ENCODE peak calls at places on chromosomes 1 and 21, in ten cellular contexts. R is endothelial cell of umbilical vein, L is breast epithelium, N is HCT116, X is stomach, K is HepG2, U is spleen, T is transverse colon, P is HL-60, A is vagina. H is an unnamed sample.

GRCh38 chr1:36323636-36324321 is at the start of gene EVA1B:
- DNase-seq in R (peak; percentile 90), L (peak; percentile 79), N (no peak), X (peak; percentile 73), K (peak; percentile 88), U (peak; percentile 92), T (peak; percentile 79), P (peak; percentile 66), A (no peak), H (peak; percentile 66)

GRCh38 chr1:19802269-19802668 is 2.6 kb upstream of the TMCO4 start:
- DNase-seq in R (no peak), L (no peak), N (no peak), X (no peak), K (no peak), U (no peak), T (no peak), P (no peak), A (no peak), H (no peak)

GRCh38 chr1:36285450-36286101 is 20.6 kb upstream of the SH3D21 start:
- DNase-seq in R (peak; percentile 79), L (no peak), N (peak; percentile 78), X (peak; percentile 69), K (peak; percentile 86), U (no peak), T (peak; percentile 61), P (peak; percentile 78), A (no peak), H (peak; percentile 90)

GRCh38 chr21:32389337-32390015 is 3.3 kb downstream of the URB1 start:
- DNase-seq in R (no peak), L (no peak), N (no peak), X (no peak), K (no peak), U (peak; percentile 29), T (no peak), P (no peak), A (no peak), H (no peak)

GRCh38 chr1:242086093-242086492 is 87.2 kb upstream of the MAP1LC3C start:
- DNase-seq in R (no peak), L (no peak), N (no peak), X (no peak), K (no peak), U (no peak), T (no peak), P (no peak), A (no peak), H (no peak)

GRCh38 chr1:29379438-29380073 is 143.2 kb downstream of the PTPRU start:
- DNase-seq in R (peak; percentile 65), L (no peak), N (peak; percentile 72), X (no peak), K (peak; percentile 53), U (no peak), T (no peak), P (peak; percentile 23), A (peak; percentile 31), H (no peak)

GRCh38 chr1:201063190-201063544 is 39.7 kb upstream of the KIF21B start:
- DNase-seq in R (no peak), L (no peak), N (no peak), X (no peak), K (peak; percentile 15), U (no peak), T (no peak), P (no peak), A (no peak), H (no peak)

GRCh38 chr21:41678944-41679343 is 87.9 kb downstream of the RIPK4 start:
- DNase-seq in R (peak; percentile 83), L (peak; percentile 94), N (peak; percentile 96), X (peak; percentile 97), K (peak; percentile 98), U (peak; percentile 81), T (peak; percentile 96), P (no peak), A (no peak), H (peak; percentile 99)

GRCh38 chr1:94769551-94769950 is 50.6 kb upstream of the SLC44A3 start:
- DNase-seq in R (no peak), L (no peak), N (no peak), X (no peak), K (no peak), U (no peak), T (no peak), P (no peak), A (no peak), H (no peak)

DNA sequence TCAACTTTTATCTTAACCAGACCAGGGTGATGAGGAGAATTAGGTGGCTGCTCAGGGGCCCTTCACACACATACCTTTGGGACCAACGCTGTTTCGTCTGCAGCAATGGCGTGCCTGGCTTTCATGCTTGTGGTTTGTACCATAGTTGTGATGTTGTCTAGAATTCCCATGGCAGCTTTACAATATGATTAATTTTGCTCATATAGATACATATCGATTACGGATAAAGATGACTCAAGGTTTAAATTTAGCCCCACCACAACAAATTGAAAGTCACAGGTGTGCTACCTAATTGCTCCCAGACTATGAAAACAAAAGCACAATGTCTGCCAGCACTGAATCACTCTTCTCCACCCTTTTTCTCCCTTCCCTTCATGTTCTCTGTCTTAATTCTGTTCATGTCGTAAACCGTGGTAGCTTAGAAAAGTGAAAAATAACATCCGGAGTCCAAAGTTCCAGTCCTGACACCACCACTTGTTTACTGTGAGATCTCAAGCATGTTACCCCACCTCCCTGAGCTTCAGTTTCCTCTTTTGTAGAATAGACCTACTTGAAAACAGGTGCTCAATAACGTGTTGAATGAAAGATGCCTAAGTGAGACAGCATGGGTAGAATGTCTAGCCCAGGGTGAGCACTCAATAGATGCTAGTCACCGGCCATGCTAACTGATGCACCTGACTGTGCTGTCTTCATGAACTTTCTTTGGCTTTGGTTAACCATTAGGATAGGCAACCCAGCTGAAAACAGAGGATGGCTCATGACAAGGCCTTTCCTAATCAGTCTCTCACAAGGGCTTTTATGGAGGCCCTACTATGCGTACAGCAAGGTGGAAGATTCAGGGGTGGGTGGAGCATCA is 22.1 kb upstream of the JUN start:
- DNase-seq in R (no peak), L (no peak), N (no peak), X (no peak), K (peak; percentile 36), U (no peak), T (no peak), P (no peak), A (no peak), H (no peak)
- H3K27ac ChIP-seq in R (no peak overlapping the region), L (no peak overlapping the region), N (no peak overlapping the region), X (no peak overlapping the region), K (no peak overlapping the region), U (no peak overlapping the region), T (peak overlapping the region; percentile 73), P (no peak overlapping the region), A (no peak overlapping the region), H (no peak overlapping the region)

GRCh38 chr1:231421971-231422797 is at the start of gene EGLN1:
- DNase-seq in R (peak; percentile 95), L (peak; percentile 72), N (peak; percentile 63), X (peak; percentile 89), K (peak; percentile 82), U (peak; percentile 97), T (peak; percentile 89), P (peak; percentile 86), A (no peak), H (peak; percentile 76)
- TF ChIP-seq POLR2AphosphoS5 in R (peak; percentile 73), L (peak; percentile 70), N (peak; percentile 97), X (peak; percentile 40), K (peak; percentile 53), U (peak; percentile 95), T (peak; percentile 91), P (peak; percentile 41), A (peak; percentile 57), H (peak; percentile 28)

GRCh38 chr1:243956448-243956847 is 94.6 kb upstream of the ZBTB18 start:
- DNase-seq in R (no peak), L (no peak), N (no peak), X (no peak), K (no peak), U (no peak), T (no peak), P (no peak), A (no peak), H (no peak)
- H3K27ac ChIP-seq in R (no peak overlapping the region), L (no peak overlapping the region), N (no peak overlapping the region), X (no peak overlapping the region), K (no peak overlapping the region), U (no peak overlapping the region), T (no peak overlapping the region), P (no peak overlapping the region), A (no peak overlapping the region), H (no peak overlapping the region)

GRCh38 chr1:35186239-35186638 is 6.7 kb downstream of the SFPQ start:
- DNase-seq in R (no peak), L (no peak), N (no peak), X (no peak), K (no peak), U (no peak), T (no peak), P (no peak), A (no peak), H (no peak)

GRCh38 chr1:35187816-35188342 is 5.1 kb downstream of the SFPQ start:
- DNase-seq in R (no peak), L (no peak), N (no peak), X (no peak), K (no peak), U (no peak), T (no peak), P (no peak), A (no peak), H (no peak)

GRCh38 chr1:35181790-35182455 is 11.0 kb downstream of the SFPQ start:
- DNase-seq in R (no peak), L (no peak), N (no peak), X (no peak), K (no peak), U (no peak), T (no peak), P (no peak), A (no peak), H (no peak)

GRCh38 chr1:35185200-35185599 is 7.7 kb downstream of the SFPQ start:
- DNase-seq in R (no peak), L (no peak), N (no peak), X (no peak), K (no peak), U (no peak), T (no peak), P (no peak), A (no peak), H (no peak)

GRCh38 chr1:35184495-35185199 is 8.3 kb downstream of the SFPQ start:
- DNase-seq in R (no peak), L (no peak), N (no peak), X (no peak), K (no peak), U (no peak), T (no peak), P (no peak), A (no peak), H (no peak)
- TF ChIP-seq POLR2AphosphoS5 in R (peak; percentile 4), L (no peak), N (no peak), X (no peak), K (peak; percentile 26), U (peak; percentile 36), T (no peak), P (no peak), A (no peak), H (no peak)

DNA sequence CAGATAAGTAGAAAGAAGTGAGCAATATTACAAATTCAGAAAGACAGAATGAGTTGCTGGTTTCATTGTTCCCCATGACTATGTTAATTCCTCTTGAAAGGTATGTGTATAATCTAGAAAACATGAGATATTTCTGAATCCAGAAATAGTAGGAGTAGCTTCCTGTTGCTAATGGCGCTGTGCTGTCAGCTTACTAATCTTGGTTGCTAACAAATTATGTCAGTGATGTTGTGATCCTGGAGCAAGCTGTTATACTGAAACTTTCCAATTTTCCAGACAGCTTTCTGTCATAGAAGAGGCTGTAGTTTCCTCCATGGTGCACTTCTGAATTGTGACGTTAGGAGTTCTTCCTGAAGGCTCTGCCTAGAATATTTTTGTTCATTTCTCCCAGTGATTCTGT is 372.3 kb downstream of the USP25 start:
- DNase-seq in R (no peak), L (no peak), N (no peak), X (no peak), K (no peak), U (no peak), T (no peak), P (no peak), A (no peak), H (no peak)
- H3K27ac ChIP-seq in R (no peak overlapping the region), L (no peak overlapping the region), N (no peak overlapping the region), X (no peak overlapping the region), K (no peak overlapping the region), U (no peak overlapping the region), T (no peak overlapping the region), P (no peak overlapping the region), A (no peak overlapping the region), H (no peak overlapping the region)